ENCODE peak calls at places on chromosome 9, in four cellular contexts. D, C, P and M are unnamed samples.
A peak's percentile ranks its signal among the peaks of the same experiment; 100 is the strongest.

GRCh38 chr9:97573482-97574073 is 59.6 kb downstream of the TSTD2 start:
- DNase-seq in D (peak; percentile 8), C (no peak), P (no peak), M (no peak)

GRCh38 chr9:136991993-136992818 is at the start of gene PAXX:
- DNase-seq in C (peak; percentile 88), P (peak; percentile 95), D (peak; percentile 82), M (no peak)

GRCh38 chr9:114207845-114208244 is 52.5 kb downstream of the COL27A1 start:
- DNase-seq in C (no peak), D (no peak), P (no peak), M (no peak)

GRCh38 chr9:128244443-128245226 is 31.2 kb downstream of the GOLGA2 start:
- DNase-seq in P (peak; percentile 96), C (no peak), D (peak; percentile 86), M (no peak)

GRCh38 chr9:26158631-26159150 is 480.4 kb upstream of the TUSC1 start:
- DNase-seq in P (no peak), C (no peak), D (no peak), M (no peak)

GRCh38 chr9:5516453-5517220 is 6.3 kb downstream of the PDCD1LG2 start:
- DNase-seq in C (no peak), P (no peak), D (no peak), M (no peak)

GRCh38 chr9:94611638-94612068 is 18.0 kb upstream of the FBP2 start:
- DNase-seq in D (no peak), C (no peak), P (no peak), M (no peak)

GRCh38 chr9:122144836-122145235 is 14.7 kb downstream of the NDUFA8 start:
- DNase-seq in C (no peak), D (no peak), P (no peak), M (no peak)

GRCh38 chr9:35909274-35909673 is at the start of gene SPAAR:
- DNase-seq in P (no peak), D (no peak), C (no peak), M (no peak)

GRCh38 chr9:117273612-117274011 is 141.2 kb downstream of the ASTN2 start:
- DNase-seq in C (no peak), D (no peak), P (no peak), M (no peak)

GRCh38 chr9:128552744-128553221 is 396 bp downstream of the SPTAN1 start:
- DNase-seq in C (no peak), D (no peak), P (peak; percentile 78), M (no peak)

GRCh38 chr9:12718482-12719026 is 25.4 kb downstream of the TYRP1 start:
- DNase-seq in C (no peak), D (peak; percentile 44), P (no peak), M (no peak)

GRCh38 chr9:96391021-96391765 is 7.7 kb upstream of the SLC35D2 start:
- DNase-seq in P (no peak), C (no peak), D (peak; percentile 37), M (no peak)

GRCh38 chr9:137222190-137223077 is at the start of gene RNF208:
- DNase-seq in P (no peak), C (no peak), D (no peak), M (no peak)

GRCh38 chr9:121551985-121552753 is 52.5 kb upstream of the GGTA1 start:
- DNase-seq in D (no peak), P (no peak), C (no peak), M (no peak)

GRCh38 chr9:121326924-121327613 is 43.0 kb downstream of the STOM start:
- DNase-seq in C (no peak), P (no peak), D (no peak), M (no peak)

GRCh38 chr9:120715331-120715924 is 1.2 kb upstream of the MEGF9 start:
- DNase-seq in D (peak; percentile 77), C (peak; percentile 30), P (no peak), M (no peak)

GRCh38 chr9:82445556-82445955 is 457.0 kb downstream of the SPATA31D1 start:
- DNase-seq in C (no peak), P (no peak), D (no peak), M (no peak)

GRCh38 chr9:89000973-89001916 is 10.0 kb downstream of the S1PR3 start:
- DNase-seq in D (peak; percentile 81), C (peak; percentile 76), P (peak; percentile 30), M (no peak)

GRCh38 chr9:2096376-2096970 is 81.3 kb downstream of the SMARCA2 start:
- DNase-seq in C (no peak), D (no peak), P (no peak), M (no peak)
- TF ChIP-seq ELK1 in C (no peak), D (no peak), P (no peak), M (no peak)

GRCh38 chr9:71353723-71354122 is 232.3 kb upstream of the TRPM3 start:
- DNase-seq in D (peak; percentile 18), C (no peak), P (no peak), M (no peak)
- TF ChIP-seq ELK1 in D (no peak), C (no peak), P (no peak), M (no peak)

GRCh38 chr9:130172858-130173461 is 756 bp downstream of the NCS1 start:
- DNase-seq in C (peak; percentile 42), D (no peak), P (peak; percentile 72), M (no peak)
- TF ChIP-seq ELK1 in C (no peak), D (no peak), P (no peak), M (no peak)

GRCh38 chr9:109190151-109190550 is 23.1 kb upstream of the FRRS1L start:
- DNase-seq in P (no peak), D (peak; percentile 42), C (no peak), M (no peak)

GRCh38 chr9:109194157-109194556 is 27.1 kb upstream of the FRRS1L start:
- DNase-seq in C (no peak), D (peak; percentile 73), P (no peak), M (no peak)

GRCh38 chr9:109186857-109187256 is 19.8 kb upstream of the FRRS1L start:
- DNase-seq in C (no peak), P (no peak), D (no peak), M (no peak)

GRCh38 chr9:109192732-109193361 is 25.8 kb upstream of the FRRS1L start:
- DNase-seq in P (peak; percentile 27), D (peak; percentile 7), C (peak; percentile 22), M (no peak)

DNA sequence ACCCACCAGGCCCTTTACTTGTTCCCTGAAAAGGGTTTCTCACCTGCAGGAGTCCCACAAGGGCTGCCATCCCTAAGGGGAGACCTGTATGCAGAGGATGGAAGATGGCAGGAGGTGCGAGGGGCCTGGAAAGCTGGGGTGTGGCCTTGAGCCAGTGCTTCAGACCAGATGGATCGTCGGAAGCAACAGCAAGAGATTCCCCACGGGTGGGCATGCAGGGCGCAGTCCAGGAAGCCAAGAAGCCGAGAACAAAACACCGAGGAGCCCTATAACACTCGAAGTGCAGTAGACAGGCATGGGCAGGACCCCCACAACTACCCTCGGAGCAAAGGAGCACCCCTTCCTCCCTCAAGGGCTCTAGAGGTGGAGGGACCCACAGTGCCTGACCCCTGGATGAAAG is 24.7 kb upstream of the FRRS1L start:
- DNase-seq in D (no peak), P (no peak), C (no peak), M (no peak)
- TF ChIP-seq ELK1 in D (no peak), P (no peak), C (no peak), M (no peak)

DNA sequence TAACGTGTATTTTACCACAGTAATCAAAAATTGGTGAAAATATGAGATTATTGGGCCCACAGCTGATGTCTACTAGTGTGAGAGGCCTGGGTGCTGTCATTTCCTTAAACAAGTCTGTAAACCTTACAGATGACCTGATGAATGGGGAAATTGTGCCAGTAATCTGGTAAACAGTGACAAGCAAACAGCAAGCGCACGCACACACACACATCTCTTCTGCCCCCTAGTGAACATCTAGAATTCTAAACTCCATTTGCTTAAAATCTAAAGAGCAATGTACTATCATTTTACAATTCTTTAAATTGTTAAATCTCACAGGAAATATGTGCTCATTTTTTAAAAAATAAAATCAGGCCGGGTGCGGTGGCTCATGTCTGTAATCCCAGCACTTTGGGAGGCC is 7.5 kb upstream of the RAPGEF1 start:
- DNase-seq in D (peak; percentile 58), C (no peak), P (no peak), M (no peak)
- TF ChIP-seq ELK1 in D (no peak), C (no peak), P (no peak), M (no peak)

GRCh38 chr9:135332516-135332915 is 147.1 kb upstream of the PPP1R26 start:
- DNase-seq in C (no peak), P (no peak), D (no peak), M (no peak)

GRCh38 chr9:135329571-135330306 is 149.8 kb upstream of the PPP1R26 start:
- DNase-seq in P (no peak), C (no peak), D (no peak), M (no peak)

GRCh38 chr9:135330685-135331590 is 148.6 kb upstream of the PPP1R26 start:
- DNase-seq in P (no peak), D (no peak), C (no peak), M (no peak)

GRCh38 chr9:135328485-135329417 is 150.8 kb upstream of the PPP1R26 start:
- DNase-seq in D (no peak), P (no peak), C (no peak), M (no peak)

GRCh38 chr9:135330307-135330631 is 149.3 kb upstream of the PPP1R26 start:
- DNase-seq in C (no peak), P (no peak), D (no peak), M (no peak)
- TF ChIP-seq ELK1 in C (no peak), P (no peak), D (no peak), M (no peak)

DNA sequence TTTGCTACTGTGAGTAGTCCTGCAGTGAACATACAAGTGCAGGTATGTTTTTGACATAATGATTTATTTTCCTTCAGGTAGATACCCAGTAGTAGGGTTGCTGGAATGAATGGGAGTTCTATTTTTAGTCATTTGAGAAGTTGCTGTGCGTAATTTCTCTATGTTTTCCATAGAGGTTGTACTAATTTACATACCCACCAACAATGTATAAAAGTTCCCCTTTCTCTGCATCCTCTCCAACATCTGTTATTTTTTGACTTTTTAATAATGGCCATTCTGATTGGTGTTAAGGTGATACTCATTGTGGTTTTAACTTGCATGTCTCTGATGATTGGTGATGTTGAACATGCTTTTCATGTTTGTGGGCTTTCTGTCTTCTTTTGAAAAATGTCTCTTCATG is 64.7 kb upstream of the CTSL start:
- DNase-seq in P (no peak), D (no peak), C (no peak), M (no peak)
- TF ChIP-seq ELK1 in P (no peak), D (no peak), C (no peak), M (no peak)

DNA sequence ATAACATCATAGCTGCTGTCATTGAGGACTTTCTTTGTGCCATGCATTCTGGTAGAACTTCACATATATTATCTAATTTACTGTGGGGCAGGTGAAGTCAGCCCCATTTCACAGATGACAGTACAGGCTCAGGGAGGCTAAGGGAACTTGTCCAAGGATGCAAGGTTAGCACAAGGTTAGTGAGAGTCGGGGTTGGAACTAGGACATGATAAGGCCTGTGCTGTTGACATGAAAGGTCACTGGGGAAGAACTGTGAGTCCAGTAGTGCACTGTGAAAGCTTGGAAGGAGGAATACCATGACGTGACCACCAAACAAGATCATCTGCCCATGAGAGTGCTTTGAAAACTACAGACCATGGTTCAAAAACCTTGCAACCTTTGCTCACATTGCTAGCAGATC is 26.7 kb downstream of the FRMPD1 start:
- DNase-seq in C (no peak), P (no peak), D (no peak), M (no peak)
- TF ChIP-seq ELK1 in C (no peak), P (no peak), D (no peak), M (no peak)

GRCh38 chr9:125747053-125747764 is at the start of gene PBX3:
- DNase-seq in P (peak; percentile 68), D (no peak), C (peak; percentile 31), M (no peak)
- TF ChIP-seq ELK1 in P (no peak), D (no peak), C (no peak), M (no peak)